ENCODE peak calls at places on chromosomes 5 and 9, in six cellular contexts. D is choroid plexus epithelial cell, M is AG04450, V is NCI-H1417, Q is ELF-1, A is amygdala. C is an unnamed sample.

GRCh38 chr9:123686131-123686848 is 243.6 kb downstream of the DENND1A start:
- DNase-seq in V (no peak), M (no peak), Q (no peak), A (no peak), D (peak), C (no peak)

GRCh38 chr5:87410941-87411340 is 1.8 kb downstream of the CCNH start:
- DNase-seq in A (no peak), Q (no peak), V (no peak), M (no peak), D (peak), C (no peak)

GRCh38 chr5:73454379-73455036 is 5.9 kb upstream of the FOXD1 start:
- DNase-seq in D (peak), M (no peak), A (no peak), V (peak), Q (peak), C (no peak)

GRCh38 chr5:117519957-117520500 is 945.4 kb upstream of the SEMA6A start:
- DNase-seq in M (no peak), D (no peak), Q (no peak), V (no peak), A (no peak), C (no peak)

GRCh38 chr5:172311026-172311425 is 27.5 kb upstream of the UBTD2 start:
- DNase-seq in M (no peak), D (no peak), A (no peak), Q (no peak), V (no peak), C (no peak)

GRCh38 chr5:160029004-160029403 is 20.1 kb downstream of the TTC1 start:
- DNase-seq in V (no peak), M (no peak), D (peak), Q (no peak), A (no peak), C (no peak)

GRCh38 chr5:54873696-54874095 is 111.7 kb downstream of the ESM1 start:
- DNase-seq in A (no peak), V (no peak), M (no peak), Q (no peak), D (no peak), C (no peak)

GRCh38 chr5:178826216-178826615 is 33.5 kb upstream of the ZNF354B start:
- DNase-seq in M (no peak), Q (no peak), V (no peak), D (no peak), A (no peak), C (no peak)

GRCh38 chr5:34585601-34586104 is 70.5 kb upstream of the RAI14 start:
- DNase-seq in M (no peak), D (peak), A (no peak), Q (no peak), V (peak), C (no peak)

GRCh38 chr9:6552033-6552737 is 93.3 kb downstream of the GLDC start:
- DNase-seq in M (peak), D (peak), A (no peak), V (peak), Q (no peak), C (no peak)

GRCh38 chr9:520315-520714 is 305.6 kb downstream of the DOCK8 start:
- DNase-seq in D (no peak), V (no peak), A (no peak), Q (no peak), M (no peak), C (no peak)

GRCh38 chr9:93028448-93029006 is 30.0 kb upstream of the SUSD3 start:
- DNase-seq in V (no peak), Q (no peak), M (no peak), D (no peak), A (no peak), C (no peak)

GRCh38 chr9:94865599-94866456 is 139.3 kb downstream of the AOPEP start:
- DNase-seq in Q (no peak), M (peak), D (peak), V (no peak), A (no peak), C (no peak)

GRCh38 chr9:110975278-110975677 is 63.0 kb downstream of the LPAR1 start:
- DNase-seq in V (no peak), D (peak), A (no peak), Q (no peak), M (no peak), C (no peak)

GRCh38 chr9:116716441-116716840 is 29.3 kb downstream of the TRIM32 start:
- DNase-seq in M (no peak), D (no peak), V (no peak), A (no peak), Q (no peak), C (no peak)

GRCh38 chr9:129582865-129583264 is 38.0 kb downstream of the C9orf50 start:
- DNase-seq in A (no peak), M (no peak), Q (peak), V (no peak), D (no peak), C (no peak)

GRCh38 chr5:62152394-62153123 is 153.4 kb upstream of the KIF2A start:
- DNase-seq in Q (no peak), M (no peak), V (no peak), A (no peak), D (no peak), C (no peak)

GRCh38 chr5:68423154-68423811 is 207.7 kb downstream of the PIK3R1 start:
- DNase-seq in D (no peak), Q (no peak), V (no peak), M (no peak), A (no peak), C (no peak)

GRCh38 chr5:154385236-154385512 is 60.6 kb upstream of the SAP30L start:
- DNase-seq in Q (no peak), M (no peak), D (no peak), A (no peak), V (no peak), C (no peak)

GRCh38 chr9:16138961-16139441 is 586.2 kb downstream of the CCDC171 start:
- DNase-seq in D (peak), V (no peak), Q (no peak), M (peak), A (no peak), C (no peak)

GRCh38 chr9:95468791-95469190 is 48.0 kb downstream of the PTCH1 start:
- DNase-seq in Q (no peak), V (no peak), M (no peak), D (no peak), A (no peak), C (no peak)

GRCh38 chr9:20884985-20885593 is 146.4 kb downstream of the HACD4 start:
- DNase-seq in V (peak), M (peak), Q (no peak), D (peak), A (no peak), C (no peak)

GRCh38 chr9:113409481-113409880 is 994 bp downstream of the POLE3 start:
- DNase-seq in M (no peak), A (no peak), D (peak), Q (no peak), V (no peak), C (no peak)

GRCh38 chr9:107345327-107345726 is 62.2 kb downstream of the RAD23B start:
- DNase-seq in Q (no peak), M (no peak), V (peak), A (no peak), D (peak), C (no peak)

C was measured in GM12891.